ENCODE peak calls at places on chromosomes 16 and 17, in six cellular contexts. Y is breast epithelium, V is sigmoid colon, Z is BJ, R is BE2C, B is DND-41. L is an unnamed sample.

GRCh38 chr17:15335446-15335845 is 6.0 kb downstream of the TEKT3 start:
- DNase-seq in Y (no peak), V (no peak), Z (no peak), R (no peak), B (no peak), L (no peak)

GRCh38 chr17:72977768-72978417 is 114.6 kb downstream of the SLC39A11 start:
- DNase-seq in Y (no peak), V (no peak), Z (no peak), R (no peak), B (no peak), L (no peak)

GRCh38 chr16:23877107-23878070 is 41.6 kb downstream of the PRKCB start:
- DNase-seq in Y (no peak), V (no peak), Z (no peak), R (no peak), B (no peak), L (no peak)

GRCh38 chr16:85170066-85171003 is 58.1 kb upstream of the CIBAR2 start:
- DNase-seq in Y (no peak), V (no peak), Z (no peak), R (peak; percentile 43), B (no peak), L (peak; percentile 46)

GRCh38 chr17:74472890-74473289 is 6.5 kb downstream of the CD300A start:
- DNase-seq in Y (no peak), V (no peak), Z (no peak), R (no peak), B (no peak), L (no peak)

GRCh38 chr17:76277300-76278267 is 12.4 kb downstream of the UBALD2 start:
- DNase-seq in Y (no peak), V (no peak), Z (no peak), R (no peak), B (no peak), L (no peak)

GRCh38 chr17:70137451-70138230 is 31.7 kb upstream of the KCNJ2 start:
- DNase-seq in Y (no peak), V (peak; percentile 86), Z (peak; percentile 44), R (no peak), B (no peak), L (peak; percentile 75)

GRCh38 chr16:11094075-11094593 is 149.8 kb downstream of the CLEC16A start:
- DNase-seq in Y (no peak), V (peak; percentile 79), Z (no peak), R (no peak), B (peak; percentile 94), L (peak; percentile 65)

GRCh38 chr16:53911506-53911905 is 207.6 kb downstream of the FTO start:
- DNase-seq in Y (no peak), V (no peak), Z (no peak), R (no peak), B (no peak), L (no peak)

GRCh38 chr17:76076100-76076764 is 1.7 kb downstream of the GALR2 start:
- DNase-seq in Y (no peak), V (no peak), Z (no peak), R (no peak), B (no peak), L (peak; percentile 45)

GRCh38 chr16:19105891-19106624 is 7.7 kb upstream of the ITPRIPL2 start:
- DNase-seq in Y (no peak), V (no peak), Z (no peak), R (no peak), B (no peak), L (no peak)

GRCh38 chr17:65243838-65244237 is 106.7 kb downstream of the RGS9 start:
- DNase-seq in Y (no peak), V (no peak), Z (no peak), R (no peak), B (peak; percentile 49), L (no peak)

GRCh38 chr17:19374136-19374535 is 4.2 kb upstream of the MAPK7 start:
- DNase-seq in Y (peak; percentile 20), V (peak; percentile 46), Z (no peak), R (no peak), B (no peak), L (no peak)

DNA sequence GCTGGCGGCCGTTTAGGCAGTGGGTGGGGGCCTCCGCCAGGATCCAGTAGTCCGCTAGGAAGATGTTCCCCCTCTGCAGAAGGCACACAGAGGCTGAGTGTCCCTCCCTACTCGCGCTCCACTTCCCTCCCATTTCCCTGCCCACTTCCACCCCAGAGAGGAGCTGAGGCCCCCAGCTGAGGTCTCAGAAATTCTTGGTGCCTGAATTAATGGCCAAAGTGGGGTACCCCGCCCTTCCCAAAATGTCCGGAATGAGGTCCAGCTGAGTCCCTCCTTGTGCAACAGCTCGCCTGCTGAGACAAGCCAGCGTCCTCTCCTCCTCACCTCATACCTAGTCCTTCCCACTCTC is 7.9 kb downstream of the ALOXE3 start:
- DNase-seq in Y (no peak), V (no peak), Z (no peak), R (no peak), B (no peak), L (no peak)
- TF ChIP-seq CTCF in Y (no peak), V (no peak), Z (no peak), R (no peak), B (no peak), L (no peak)

DNA sequence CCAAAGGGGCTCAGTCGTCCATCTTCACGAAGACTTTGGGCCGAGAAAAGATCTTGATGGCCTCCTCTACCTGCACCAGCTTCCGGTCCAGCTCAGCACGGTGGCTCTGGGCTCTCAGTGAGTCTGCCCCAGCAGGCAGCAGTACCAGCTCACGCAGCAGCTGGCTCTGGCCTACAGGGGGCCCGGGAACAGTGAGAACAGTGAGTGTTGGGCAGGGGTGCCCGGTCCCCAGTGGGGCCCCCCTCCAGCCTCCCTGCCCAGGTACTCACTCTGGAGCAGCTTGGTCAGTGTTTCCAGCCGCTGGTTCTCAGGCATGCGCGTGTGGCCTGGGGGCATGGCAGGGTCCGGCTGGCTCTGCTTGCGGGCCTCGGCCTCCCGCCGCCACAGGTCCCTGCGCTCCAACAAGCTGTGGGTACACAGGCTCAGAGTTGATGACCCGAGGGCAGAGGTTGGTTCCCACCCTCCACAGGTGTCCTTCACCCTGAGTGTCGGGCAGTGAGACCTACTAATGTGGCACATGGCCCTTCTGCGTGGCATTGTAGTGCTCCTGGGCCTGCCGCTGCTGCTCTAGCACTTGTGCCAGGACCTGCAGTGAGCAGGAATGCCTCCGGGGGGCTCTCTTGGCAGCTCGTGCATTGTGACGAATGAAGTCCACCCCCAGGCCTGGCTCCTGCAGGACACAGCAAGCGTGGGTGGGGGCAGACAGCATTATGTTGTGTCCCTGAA is 2.6 kb downstream of the PARD6A start:
- DNase-seq in Y (no peak), V (peak; percentile 63), Z (no peak), R (peak; percentile 68), B (peak; percentile 54), L (no peak)
- TF ChIP-seq CTCF in Y (no peak), V (no peak), Z (peak; percentile 35), R (peak; percentile 37), B (peak; percentile 61), L (no peak)

GRCh38 chr17:78125976-78126894 is 2.3 kb downstream of the TMC6 start:
- DNase-seq in Y (no peak), V (no peak), Z (no peak), R (peak; percentile 82), B (no peak), L (no peak)
- TF ChIP-seq CTCF in Y (no peak), V (no peak), Z (no peak), R (no peak), B (no peak), L (no peak)

GRCh38 chr16:2042171-2042570 is 5.5 kb downstream of the NTHL1 start:
- DNase-seq in Y (no peak), V (no peak), Z (no peak), R (no peak), B (no peak), L (no peak)
- TF ChIP-seq CTCF in Y (no peak), V (no peak), Z (no peak), R (no peak), B (no peak), L (no peak)

GRCh38 chr16:20348365-20349185 is 3.9 kb downstream of the UMOD start:
- DNase-seq in Y (no peak), V (no peak), Z (no peak), R (no peak), B (no peak), L (no peak)
- TF ChIP-seq CTCF in Y (no peak), V (no peak), Z (no peak), R (no peak), B (no peak), L (no peak)

DNA sequence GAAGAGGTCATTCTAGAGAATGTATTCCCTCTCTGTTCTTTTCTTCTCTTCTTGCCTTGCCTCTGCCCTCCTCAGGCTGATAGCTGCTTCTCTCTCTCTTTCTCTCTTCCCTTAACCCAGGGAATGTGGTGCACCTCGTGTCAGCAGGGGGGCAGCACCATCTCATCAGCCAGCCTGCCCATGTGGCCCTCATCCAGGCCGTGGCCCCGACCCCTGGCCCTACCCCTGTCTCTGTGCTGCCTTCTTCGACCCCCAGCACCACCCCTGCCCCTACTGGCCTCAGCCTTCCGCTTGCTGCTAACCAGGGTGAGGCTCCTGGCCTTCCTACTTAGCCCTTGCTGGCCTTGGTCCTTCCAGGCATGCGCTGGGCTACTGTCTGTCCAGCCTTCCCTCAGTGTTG is 23.5 kb downstream of the SRCAP start:
- DNase-seq in Y (no peak), V (peak; percentile 59), Z (no peak), R (no peak), B (no peak), L (no peak)
- TF ChIP-seq CTCF in Y (no peak), V (no peak), Z (no peak), R (no peak), B (peak; percentile 34), L (no peak)

GRCh38 chr17:82334622-82335394 is 1.2 kb upstream of the SECTM1 start:
- DNase-seq in Y (no peak), V (no peak), Z (no peak), R (no peak), B (peak; percentile 84), L (no peak)

GRCh38 chr17:82334204-82334621 is 647 bp upstream of the SECTM1 start:
- DNase-seq in Y (no peak), V (no peak), Z (no peak), R (no peak), B (no peak), L (no peak)

GRCh38 chr17:82333279-82334171 is at the start of gene SECTM1:
- DNase-seq in Y (peak; percentile 84), V (peak; percentile 88), Z (no peak), R (peak; percentile 26), B (no peak), L (no peak)

GRCh38 chr17:82331345-82331939 is 2.1 kb downstream of the SECTM1 start:
- DNase-seq in Y (no peak), V (no peak), Z (no peak), R (peak; percentile 17), B (no peak), L (no peak)

GRCh38 chr17:82332669-82333278 is 792 bp downstream of the SECTM1 start:
- DNase-seq in Y (no peak), V (peak; percentile 85), Z (no peak), R (peak; percentile 16), B (no peak), L (peak; percentile 76)
- TF ChIP-seq CTCF in Y (no peak), V (no peak), Z (no peak), R (no peak), B (no peak), L (no peak)